ENCODE peak calls at places on chromosomes 3 and 15, in eight cellular contexts. A is cardiac muscle cell, O is IMR-90, D is tibial artery, F is transverse colon, T is right atrium auricular region, K is fibroblast of villous mesenchyme, J is pancreas. X is an unnamed sample.

GRCh38 chr3:126900859-126901540 is 81.9 kb upstream of the PLXNA1 start:
- DNase-seq in A (no peak), O (peak), D (peak), F (no peak), T (no peak), K (no peak), J (no peak), X (no peak)

GRCh38 chr3:123069021-123069381 is 2.2 kb downstream of the PDIA5 start:
- DNase-seq in A (no peak), O (no peak), D (no peak), F (no peak), T (no peak), K (no peak), J (no peak), X (no peak)

GRCh38 chr3:197339841-197340520 is 41.6 kb upstream of the DLG1 start:
- DNase-seq in A (peak), O (peak), D (peak), F (peak), T (no peak), K (peak), J (no peak), X (peak)

GRCh38 chr15:101499863-101500713 is 10.6 kb upstream of the PCSK6 start:
- DNase-seq in A (no peak), O (no peak), D (no peak), F (peak), T (no peak), K (peak), J (peak), X (no peak)

GRCh38 chr3:13518516-13519351 is 30.2 kb upstream of the FBLN2 start:
- DNase-seq in A (peak), O (no peak), D (peak), F (no peak), T (peak), K (no peak), J (peak), X (peak)

GRCh38 chr3:180284331-180285110 is 247.8 kb upstream of the PEX5L start:
- DNase-seq in A (no peak), O (peak), D (no peak), F (no peak), T (no peak), K (no peak), J (no peak), X (no peak)

GRCh38 chr15:78418239-78418638 is 19.8 kb upstream of the IREB2 start:
- DNase-seq in A (no peak), O (peak), D (no peak), F (no peak), T (no peak), K (no peak), J (no peak), X (peak)

GRCh38 chr15:66461917-66462316 is 35.6 kb downstream of the SNAPC5 start:
- DNase-seq in A (no peak), O (peak), D (no peak), F (peak), T (no peak), K (peak), J (no peak), X (no peak)

GRCh38 chr3:106255870-106256248 is 387.0 kb upstream of the CBLB start:
- DNase-seq in A (no peak), O (no peak), D (no peak), F (peak), T (no peak), K (no peak), J (no peak), X (no peak)

GRCh38 chr15:49225572-49226281 is 55.7 kb downstream of the GALK2 start:
- DNase-seq in A (peak), O (peak), D (no peak), F (no peak), T (no peak), K (peak), J (no peak), X (peak)

GRCh38 chr15:84982301-84982920 is 755 bp downstream of the PDE8A start:
- DNase-seq in A (peak), O (peak), D (peak), F (peak), T (peak), K (peak), J (peak), X (peak)

DNA sequence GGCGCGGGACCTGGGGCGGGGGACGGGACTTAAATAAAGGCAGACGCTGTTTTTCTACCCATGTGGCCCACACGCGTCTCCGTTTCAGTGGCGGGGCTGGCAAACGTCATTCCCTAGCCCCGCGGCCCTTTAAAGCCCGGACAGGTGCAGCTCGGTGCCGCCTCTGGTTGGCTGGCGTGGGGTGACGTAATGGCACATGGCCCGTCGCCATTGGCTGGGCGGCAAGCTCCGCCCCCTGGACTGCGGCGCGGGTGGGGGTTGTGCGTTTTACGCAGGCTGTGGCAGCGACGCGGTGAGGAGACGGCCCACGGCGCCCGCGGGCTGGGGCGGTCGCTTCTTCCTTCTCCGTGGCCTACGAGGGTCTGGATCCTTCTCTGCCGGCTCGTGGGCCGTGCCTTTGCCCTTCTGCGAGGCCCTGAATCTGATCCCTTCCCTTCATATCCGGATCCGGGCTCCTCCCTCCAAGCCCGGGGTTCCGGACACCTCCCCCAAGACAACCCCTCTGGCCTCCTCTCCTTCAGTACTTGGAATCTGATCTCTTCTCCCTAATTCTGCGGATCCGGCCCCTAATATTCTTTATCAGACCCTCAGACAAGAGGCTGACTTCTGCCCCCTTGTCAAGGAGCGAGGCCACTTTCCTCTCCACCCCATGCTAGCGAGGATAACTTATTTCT is at the start of gene CRELD1:
- DNase-seq in A (peak), O (peak), D (peak), F (peak), T (peak), K (peak), J (peak), X (peak)
- TF ChIP-seq CTCF in A (no peak), O (no peak), D (no peak), F (no peak), T (no peak), K (no peak), J (no peak), X (no peak)

GRCh38 chr3:195910499-195910845 is 2.1 kb upstream of the TNK2 start:
- DNase-seq in A (no peak), O (no peak), D (peak), F (no peak), T (no peak), K (no peak), J (peak), X (no peak)
- H3K4me3 ChIP-seq in A (peak), O (no peak), D (no peak), F (no peak), T (no peak), K (no peak), J (no peak), X (no peak)

DNA sequence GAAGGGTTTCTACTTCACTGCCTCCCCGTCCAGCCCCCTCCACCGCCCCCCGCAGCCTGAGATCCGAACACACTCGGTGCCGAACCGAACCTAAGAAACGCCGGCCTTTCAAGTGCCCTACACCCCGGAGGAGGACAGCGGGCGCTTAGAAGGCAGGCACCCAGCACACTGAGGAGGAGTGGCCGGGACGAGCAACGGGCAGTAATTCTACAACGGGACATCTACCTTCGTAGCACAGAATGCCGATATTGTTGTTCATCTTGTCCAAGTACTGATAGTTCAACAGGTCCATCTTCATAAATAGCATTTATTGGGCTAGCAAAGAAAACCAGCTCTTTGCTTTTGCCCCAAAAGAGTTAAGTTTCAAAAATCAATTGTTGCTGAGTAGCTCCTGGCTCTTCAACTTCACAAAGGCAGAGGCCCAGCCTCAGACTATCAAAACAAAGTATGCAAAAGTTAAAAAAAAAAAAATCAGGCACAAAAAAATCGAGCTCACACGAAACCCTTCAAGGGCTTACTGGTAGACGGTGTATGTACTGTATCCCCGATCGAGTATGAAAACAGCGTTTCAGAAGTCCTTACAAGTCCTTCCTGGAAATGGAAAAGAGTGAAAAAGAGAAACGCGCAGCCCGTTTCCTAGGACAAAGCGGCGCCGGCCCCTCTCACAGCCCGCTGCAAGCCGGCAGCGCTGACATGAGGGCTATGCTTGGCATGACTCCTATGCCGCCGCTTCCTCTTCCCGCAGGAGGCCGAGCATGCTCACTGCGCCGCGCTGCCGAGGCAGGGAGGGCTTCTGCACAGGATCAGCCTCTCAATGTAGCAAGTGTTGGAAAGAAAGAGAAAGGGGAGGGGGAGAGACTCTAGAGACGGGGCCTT is at the start of gene VGLL4:
- DNase-seq in A (peak), O (peak), D (peak), F (peak), T (peak), K (peak), J (peak), X (peak)
- TF ChIP-seq CTCF in A (peak), O (peak), D (no peak), F (peak), T (peak), K (peak), J (no peak), X (peak)

GRCh38 chr3:71388535-71389120 is 194.9 kb downstream of the FOXP1 start:
- DNase-seq in A (no peak), O (no peak), D (no peak), F (no peak), T (no peak), K (no peak), J (no peak), X (no peak)
- H3K4me3 ChIP-seq in A (no peak), O (no peak), D (no peak), F (no peak), T (no peak), K (no peak), J (no peak), X (no peak)

GRCh38 chr15:75188499-75188898 is 13.2 kb upstream of the C15orf39 start:
- DNase-seq in A (no peak), O (no peak), D (no peak), F (no peak), T (no peak), K (no peak), J (no peak), X (no peak)
- TF ChIP-seq CTCF in A (no peak), O (no peak), D (no peak), F (no peak), T (no peak), K (no peak), J (no peak), X (no peak)

DNA sequence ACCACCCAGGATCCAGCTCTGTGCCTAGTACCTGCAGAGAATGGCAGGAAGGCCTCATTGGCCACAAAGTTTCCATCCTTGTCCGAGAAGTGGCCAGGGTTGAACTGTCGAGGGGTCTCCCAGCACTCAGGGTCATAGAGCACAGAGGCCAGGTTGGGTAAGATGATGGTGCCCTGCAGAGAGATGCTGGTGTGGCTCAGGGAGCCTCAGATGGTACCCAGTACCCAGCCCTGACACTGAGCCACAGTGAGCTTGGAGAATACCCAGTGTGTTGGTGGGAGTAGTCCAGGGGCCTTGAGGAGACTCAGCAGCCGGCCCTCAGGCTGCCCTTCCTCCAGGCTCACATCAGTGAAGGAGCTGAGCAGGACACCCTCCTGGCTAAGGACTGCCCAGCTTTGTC is 11.5 kb upstream of the PARL start:
- DNase-seq in A (no peak), O (no peak), D (no peak), F (no peak), T (no peak), K (no peak), J (no peak), X (no peak)
- H3K4me3 ChIP-seq in A (no peak), O (no peak), D (no peak), F (no peak), T (no peak), K (no peak), J (no peak), X (no peak)

GRCh38 chr15:45710657-45711056 is 75.8 kb downstream of the SQOR start:
- DNase-seq in A (no peak), O (no peak), D (no peak), F (peak), T (no peak), K (peak), J (no peak), X (no peak)

GRCh38 chr15:45719490-45719889 is 84.7 kb downstream of the SQOR start:
- DNase-seq in A (peak), O (peak), D (no peak), F (no peak), T (no peak), K (peak), J (no peak), X (peak)

GRCh38 chr15:45720183-45720582 is 85.4 kb downstream of the SQOR start:
- DNase-seq in A (no peak), O (no peak), D (no peak), F (no peak), T (no peak), K (no peak), J (no peak), X (no peak)

GRCh38 chr15:45714501-45715488 is 80.0 kb downstream of the SQOR start:
- DNase-seq in A (peak), O (peak), D (peak), F (peak), T (peak), K (peak), J (peak), X (peak)

DNA sequence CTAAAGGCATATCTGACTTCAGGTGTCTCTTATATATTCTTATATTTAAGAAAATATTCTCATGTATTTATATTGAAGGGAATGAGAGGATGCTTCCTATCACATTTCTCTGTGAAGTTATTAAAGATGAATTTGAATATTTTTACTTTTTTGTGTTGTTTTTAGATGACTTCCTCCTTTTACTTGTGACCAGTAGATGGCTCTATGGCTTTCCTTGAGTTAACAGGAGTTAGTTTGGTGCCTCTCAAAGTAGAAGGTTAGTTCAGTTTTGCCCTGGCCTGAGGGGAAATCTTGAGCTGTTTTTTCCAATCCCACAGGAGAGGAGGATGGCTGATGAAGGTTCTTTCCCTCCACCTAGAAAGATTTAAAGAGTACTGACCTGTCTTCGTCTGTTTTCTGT is 80.7 kb downstream of the SQOR start:
- DNase-seq in A (peak), O (peak), D (no peak), F (no peak), T (no peak), K (no peak), J (no peak), X (peak)
- TF ChIP-seq CTCF in A (peak), O (peak), D (peak), F (peak), T (peak), K (peak), J (no peak), X (peak)

GRCh38 chr15:52681441-52681840 is 2.3 kb upstream of the ATOSA start:
- DNase-seq in A (no peak), O (no peak), D (no peak), F (no peak), T (no peak), K (no peak), J (no peak), X (no peak)

GRCh38 chr15:52680756-52681155 is 1.6 kb upstream of the ATOSA start:
- DNase-seq in A (no peak), O (no peak), D (no peak), F (no peak), T (no peak), K (no peak), J (no peak), X (no peak)

GRCh38 chr15:52682200-52682599 is 3.0 kb upstream of the ATOSA start:
- DNase-seq in A (no peak), O (no peak), D (no peak), F (no peak), T (no peak), K (no peak), J (no peak), X (no peak)

GRCh38 chr15:52682776-52683175 is 3.6 kb upstream of the ATOSA start:
- DNase-seq in A (no peak), O (no peak), D (no peak), F (no peak), T (no peak), K (no peak), J (no peak), X (no peak)

DNA sequence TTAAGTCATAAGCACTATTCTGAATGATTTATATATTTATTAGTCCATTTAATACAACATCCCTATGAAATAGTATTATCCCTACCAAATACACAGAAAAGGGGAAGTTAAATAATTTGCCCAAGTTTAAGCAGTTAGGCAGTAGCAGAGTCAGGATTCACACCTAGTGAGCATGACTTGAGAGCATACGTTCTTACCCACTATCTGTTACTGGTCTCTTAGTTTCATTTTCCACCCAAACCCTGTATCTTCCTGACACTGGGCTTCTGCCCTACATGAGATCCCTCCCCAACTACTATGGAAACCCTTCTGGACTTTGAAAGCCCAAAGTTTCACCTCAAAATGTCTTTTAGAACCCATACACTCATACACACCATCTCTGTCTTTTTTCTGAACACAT is 4.4 kb upstream of the ATOSA start:
- DNase-seq in A (no peak), O (no peak), D (no peak), F (no peak), T (no peak), K (peak), J (no peak), X (no peak)
- H3K4me3 ChIP-seq in A (no peak), O (no peak), D (no peak), F (no peak), T (no peak), K (no peak), J (no peak), X (no peak)

X was measured in fibroblast of pulmonary artery.